ENCODE peak calls at places on chromosomes 13 and 19, in four cellular contexts. One of them, this sample, is unnamed.

GRCh38 chr13:28000567-28000966 is 12.1 kb upstream of the URAD start:
- DNase-seq in GM06990: no peak
- DNase-seq in neural crest cell: no peak
- DNase-seq in BJ: no peak
- DNase-seq in this sample: no peak

GRCh38 chr13:24097064-24097463 is 63.5 kb upstream of the SPATA13 start:
- DNase-seq in GM06990: no peak
- DNase-seq in neural crest cell: no peak
- DNase-seq in BJ: peak; percentile 15
- DNase-seq in this sample: no peak

GRCh38 chr19:34041922-34042521 is 130.3 kb upstream of the LSM14A start:
- DNase-seq in GM06990: peak; percentile 51
- DNase-seq in neural crest cell: peak; percentile 74
- DNase-seq in BJ: no peak
- DNase-seq in this sample: peak; percentile 25

GRCh38 chr19:57934820-57935665 is at the start of gene ZNF418:
- DNase-seq in GM06990: peak; percentile 31
- DNase-seq in neural crest cell: peak; percentile 53
- DNase-seq in BJ: peak; percentile 44
- DNase-seq in this sample: peak; percentile 40

GRCh38 chr19:4773047-4773640 is 18.4 kb upstream of the FEM1A start:
- DNase-seq in GM06990: no peak
- DNase-seq in neural crest cell: no peak
- DNase-seq in BJ: no peak
- DNase-seq in this sample: no peak

GRCh38 chr13:105334211-105334610 is 1201.3 kb downstream of the EFNB2 start:
- DNase-seq in GM06990: no peak
- DNase-seq in neural crest cell: no peak
- DNase-seq in BJ: peak; percentile 37
- DNase-seq in this sample: no peak

GRCh38 chr19:8519388-8519787 is 5.4 kb upstream of the ZNF414 start:
- DNase-seq in GM06990: no peak
- DNase-seq in neural crest cell: no peak
- DNase-seq in BJ: no peak
- DNase-seq in this sample: no peak

GRCh38 chr19:51742736-51743288 is 8.9 kb downstream of the FPR1 start:
- DNase-seq in GM06990: no peak
- DNase-seq in neural crest cell: no peak
- DNase-seq in BJ: no peak
- DNase-seq in this sample: no peak

GRCh38 chr13:106796280-106797047 is 228.5 kb upstream of the ARGLU1 start:
- DNase-seq in GM06990: peak; percentile 32
- DNase-seq in neural crest cell: no peak
- DNase-seq in BJ: no peak
- DNase-seq in this sample: no peak

GRCh38 chr13:20221772-20222171 is 10.3 kb downstream of the GJB6 start:
- DNase-seq in GM06990: no peak
- DNase-seq in neural crest cell: no peak
- DNase-seq in BJ: no peak
- DNase-seq in this sample: no peak

GRCh38 chr13:28349371-28349770 is 145.6 kb downstream of the FLT1 start:
- DNase-seq in GM06990: no peak
- DNase-seq in neural crest cell: no peak
- DNase-seq in BJ: no peak
- DNase-seq in this sample: no peak

GRCh38 chr19:51294211-51294976 is 17.1 kb upstream of the IGLON5 start:
- DNase-seq in GM06990: no peak
- DNase-seq in neural crest cell: no peak
- DNase-seq in BJ: no peak
- DNase-seq in this sample: no peak

GRCh38 chr13:93744033-93744432 is 517.4 kb downstream of the GPC6 start:
- DNase-seq in GM06990: no peak
- DNase-seq in neural crest cell: no peak
- DNase-seq in BJ: no peak
- DNase-seq in this sample: no peak

GRCh38 chr19:55484571-55485438 is at the start of gene NAT14:
- DNase-seq in GM06990: peak; percentile 84
- DNase-seq in neural crest cell: peak; percentile 80
- DNase-seq in BJ: no peak
- DNase-seq in this sample: peak; percentile 77

GRCh38 chr19:16369664-16370576 is 45.3 kb downstream of the KLF2 start:
- DNase-seq in GM06990: no peak
- DNase-seq in neural crest cell: no peak
- DNase-seq in BJ: no peak
- DNase-seq in this sample: no peak

GRCh38 chr13:63124863-63125262 is 1709.2 kb upstream of the PCDH20 start:
- DNase-seq in GM06990: no peak
- DNase-seq in neural crest cell: no peak
- DNase-seq in BJ: no peak
- DNase-seq in this sample: no peak

GRCh38 chr13:76641056-76641455 is 245.1 kb downstream of the KCTD12 start:
- DNase-seq in GM06990: no peak
- DNase-seq in neural crest cell: no peak
- DNase-seq in BJ: no peak
- DNase-seq in this sample: no peak

GRCh38 chr19:10408511-10409291 is 5.4 kb upstream of the CDC37 start:
- DNase-seq in GM06990: no peak
- DNase-seq in neural crest cell: no peak
- DNase-seq in BJ: no peak
- DNase-seq in this sample: peak; percentile 48

GRCh38 chr19:15463865-15464371 is 426 bp downstream of the RASAL3 start:
- DNase-seq in GM06990: peak; percentile 77
- DNase-seq in neural crest cell: no peak
- DNase-seq in BJ: no peak
- DNase-seq in this sample: peak; percentile 52

GRCh38 chr13:106318941-106319411 is 216.5 kb downstream of the EFNB2 start:
- DNase-seq in GM06990: no peak
- DNase-seq in neural crest cell: no peak
- DNase-seq in BJ: peak; percentile 76
- DNase-seq in this sample: no peak

GRCh38 chr19:31054430-31054829 is 294.8 kb downstream of the TSHZ3 start:
- DNase-seq in GM06990: no peak
- DNase-seq in neural crest cell: no peak
- DNase-seq in BJ: no peak
- DNase-seq in this sample: no peak
- TF ChIP-seq CTCF in GM06990: no peak
- TF ChIP-seq CTCF in neural crest cell: peak; percentile 54
- TF ChIP-seq CTCF in BJ: peak; percentile 83
- TF ChIP-seq CTCF in this sample: no peak

DNA sequence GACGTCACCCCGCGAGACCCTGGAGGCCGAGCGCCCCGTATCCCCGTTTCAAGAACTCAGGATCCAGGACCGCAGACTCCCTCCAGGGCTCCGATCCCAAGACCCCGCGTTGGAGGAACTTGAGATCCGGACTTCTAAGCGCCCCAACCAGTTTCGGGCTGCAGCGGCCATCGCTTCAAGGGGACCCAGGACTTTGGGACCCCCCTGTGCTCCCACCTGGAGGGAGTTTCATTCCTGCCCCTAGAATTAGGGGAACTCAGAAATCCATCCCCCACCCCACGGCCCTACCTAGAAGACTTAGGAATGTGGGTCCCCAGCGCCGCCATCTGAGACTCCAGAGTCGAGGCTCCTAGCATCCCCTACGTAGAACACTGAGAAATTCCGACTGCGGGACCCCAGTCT is 399 bp downstream of the PLEKHG2 start:
- DNase-seq in GM06990: no peak
- DNase-seq in neural crest cell: no peak
- DNase-seq in BJ: no peak
- DNase-seq in this sample: no peak
- TF ChIP-seq CTCF in GM06990: no peak
- TF ChIP-seq CTCF in neural crest cell: peak; percentile 51
- TF ChIP-seq CTCF in BJ: no peak
- TF ChIP-seq CTCF in this sample: no peak

DNA sequence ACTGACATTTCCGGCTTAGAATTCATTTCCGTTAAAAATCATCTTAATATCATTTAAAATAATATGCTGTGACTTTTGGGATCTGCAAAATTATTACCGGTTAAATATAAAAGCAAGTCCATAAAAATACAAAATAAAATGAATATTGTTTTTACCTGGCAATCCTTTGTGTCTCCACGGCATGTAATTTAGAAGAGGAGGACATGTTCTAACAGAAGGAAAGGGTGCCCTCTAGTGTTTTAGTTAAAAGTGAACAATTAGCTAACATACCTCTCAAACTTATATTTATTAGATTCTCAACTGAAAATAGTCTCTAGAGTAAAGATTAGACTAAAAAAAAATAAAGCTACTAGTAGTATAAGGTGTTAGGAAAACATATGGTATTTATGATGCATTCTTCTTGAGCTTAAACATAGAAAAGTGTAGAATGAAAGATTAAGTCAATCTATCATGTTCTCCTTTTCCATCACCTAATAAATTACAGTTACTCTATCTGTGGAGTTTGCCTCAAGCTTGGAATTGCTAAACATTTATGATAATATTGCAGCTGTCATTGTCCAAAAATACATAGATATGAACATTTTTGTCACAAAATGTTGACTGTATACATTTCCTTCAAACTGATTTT is 676.7 kb upstream of the SPRY2 start:
- DNase-seq in GM06990: no peak
- DNase-seq in neural crest cell: no peak
- DNase-seq in BJ: no peak
- DNase-seq in this sample: no peak
- TF ChIP-seq CTCF in GM06990: peak; percentile 36
- TF ChIP-seq CTCF in neural crest cell: peak; percentile 83
- TF ChIP-seq CTCF in BJ: peak; percentile 43
- TF ChIP-seq CTCF in this sample: no peak

GRCh38 chr13:80923907-80924306 is 583.0 kb upstream of the SPRY2 start:
- DNase-seq in GM06990: no peak
- DNase-seq in neural crest cell: no peak
- DNase-seq in BJ: no peak
- DNase-seq in this sample: no peak
- TF ChIP-seq CTCF in GM06990: no peak
- TF ChIP-seq CTCF in neural crest cell: peak; percentile 36
- TF ChIP-seq CTCF in BJ: no peak
- TF ChIP-seq CTCF in this sample: no peak

GRCh38 chr13:102440259-102440936 is 38.5 kb upstream of the FGF14 start:
- DNase-seq in GM06990: peak; percentile 49
- DNase-seq in neural crest cell: no peak
- DNase-seq in BJ: no peak
- DNase-seq in this sample: no peak
- TF ChIP-seq CTCF in GM06990: no peak
- TF ChIP-seq CTCF in neural crest cell: no peak
- TF ChIP-seq CTCF in BJ: no peak
- TF ChIP-seq CTCF in this sample: no peak

This sample was measured in activated B cell treated with CpG ODN at 0.5 μM for 24 hours.